ENCODE peak calls at places on chromosomes 13 and 19, in ten cellular contexts. O is psoas muscle, L is left ventricle myocardium inferior, H is mammary epithelial cell, D is pancreas, E is H1, G is fibroblast of lung, P is hepatocyte, R is stomach, F is neuronal stem cell. K is an unnamed sample. For H3K4me1, the result is how much of the 10 kb centered on the place peaks cover.

GRCh38 chr13:22175211-22175610 is 504.3 kb downstream of the FGF9 start:
- DNase-seq in O (no peak), R (no peak), G (no peak), F (no peak), E (no peak), H (no peak), P (no peak), L (no peak), D (no peak), K (no peak)

GRCh38 chr19:28960986-28961705 is 251.8 kb downstream of the UQCRFS1 start:
- DNase-seq in O (no peak), R (no peak), H (peak), D (no peak), L (no peak), F (no peak), G (peak), P (no peak), E (no peak), K (no peak)

GRCh38 chr19:10271543-10272086 is 695 bp downstream of the ICAM1 start:
- DNase-seq in H (no peak), L (no peak), F (no peak), O (no peak), P (no peak), R (no peak), G (no peak), E (no peak), D (no peak), K (no peak)

GRCh38 chr13:43934273-43934672 is 54.6 kb downstream of the LACC1 start:
- DNase-seq in D (no peak), P (no peak), R (no peak), O (no peak), F (no peak), G (peak), L (no peak), E (no peak), H (peak), K (no peak)

GRCh38 chr13:29810145-29810742 is 40.2 kb downstream of the UBL3 start:
- DNase-seq in H (no peak), P (no peak), R (no peak), L (no peak), G (peak), D (no peak), F (no peak), O (no peak), E (no peak), K (no peak)

GRCh38 chr19:4278460-4278901 is 585 bp upstream of the SHD start:
- DNase-seq in F (no peak), E (no peak), G (no peak), R (no peak), O (no peak), D (no peak), L (no peak), H (no peak), P (no peak), K (no peak)

GRCh38 chr13:83919775-83920174 is 37.5 kb upstream of the SLITRK1 start:
- DNase-seq in O (no peak), H (no peak), L (no peak), R (no peak), P (no peak), G (no peak), E (no peak), F (no peak), D (no peak), K (no peak)

GRCh38 chr19:39052846-39053245 is 20.5 kb upstream of the FBXO27 start:
- DNase-seq in P (no peak), L (no peak), O (no peak), G (no peak), F (no peak), H (no peak), E (no peak), D (no peak), R (no peak), K (no peak)

GRCh38 chr13:73984949-73985691 is 149.1 kb downstream of the KLF12 start:
- DNase-seq in E (no peak), F (no peak), P (no peak), O (no peak), R (no peak), G (no peak), H (no peak), L (peak), D (no peak), K (peak)

GRCh38 chr13:103067751-103068563 is 1.7 kb upstream of the SLC10A2 start:
- DNase-seq in E (peak), L (no peak), P (peak), G (no peak), F (no peak), H (peak), O (no peak), R (no peak), D (no peak), K (no peak)

GRCh38 chr19:18437481-18438330 is at the start of gene ISYNA1:
- DNase-seq in E (peak), R (peak), L (peak), P (peak), G (peak), F (peak), D (peak), O (peak), H (no peak), K (peak)

GRCh38 chr19:10122066-10122465 is 2.4 kb upstream of the EIF3G start:
- DNase-seq in H (no peak), R (no peak), F (no peak), E (no peak), P (no peak), O (no peak), L (no peak), D (no peak), G (peak), K (no peak)

GRCh38 chr13:32881792-32882175 is 134.4 kb upstream of the KL start:
- DNase-seq in P (no peak), L (no peak), H (peak), O (no peak), G (no peak), D (no peak), E (no peak), R (no peak), F (no peak), K (no peak)

GRCh38 chr13:85286081-85286480 is 513.1 kb downstream of the SLITRK6 start:
- DNase-seq in F (no peak), P (no peak), L (no peak), H (no peak), D (no peak), G (peak), O (no peak), E (no peak), R (no peak), K (no peak)
- H3K4me1 ChIP-seq in F (under half), P (under half), L (under half), H (under half), D (under half), G (under half), O (under half), E (under half), R (under half), K (under half)

DNA sequence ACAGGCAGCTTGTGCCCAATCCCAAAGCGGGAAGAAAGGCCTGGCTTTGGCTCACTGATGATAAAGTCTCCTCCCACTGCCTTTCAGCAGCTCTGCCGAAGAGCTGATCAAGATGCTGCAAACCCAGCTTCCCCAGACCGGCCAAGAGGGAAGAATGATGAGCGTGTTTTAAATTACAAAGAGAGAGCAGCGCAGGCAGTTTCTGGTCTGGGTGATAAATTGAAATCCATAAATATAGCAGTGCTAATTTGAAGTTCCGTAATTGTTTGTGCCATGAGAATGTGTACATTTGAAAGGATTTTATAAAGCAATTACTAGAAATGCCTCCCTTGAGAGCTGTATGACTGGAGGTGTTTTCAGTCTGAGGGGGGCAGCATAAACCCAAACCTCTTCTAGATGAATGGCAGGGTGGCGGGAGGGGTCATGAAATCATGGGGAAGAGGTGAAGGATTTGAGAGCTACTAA is 171.8 kb downstream of the STK24 start:
- DNase-seq in P (peak), R (no peak), D (no peak), F (peak), H (no peak), O (no peak), E (no peak), L (no peak), G (peak), K (no peak)
- H3K27ac ChIP-seq in P (no peak), R (peak), D (peak), F (no peak), H (no peak), O (no peak), E (no peak), L (no peak), G (no peak), K (no peak)

GRCh38 chr19:35303357-35303915 is 11.5 kb downstream of the MAG start:
- DNase-seq in D (no peak), F (no peak), H (no peak), O (no peak), P (no peak), E (no peak), G (no peak), L (no peak), R (no peak), K (no peak)

GRCh38 chr19:35302446-35302845 is 10.5 kb downstream of the MAG start:
- DNase-seq in R (no peak), O (no peak), E (no peak), G (no peak), F (no peak), H (no peak), L (no peak), P (no peak), D (no peak), K (no peak)

GRCh38 chr19:35304036-35304435 is 12.1 kb downstream of the MAG start:
- DNase-seq in P (no peak), E (no peak), L (no peak), O (no peak), R (no peak), G (no peak), D (no peak), F (no peak), H (no peak), K (no peak)

GRCh38 chr19:35306473-35307246 is 14.7 kb downstream of the MAG start:
- DNase-seq in P (no peak), F (no peak), E (no peak), H (no peak), D (no peak), R (no peak), G (no peak), O (no peak), L (no peak), K (no peak)

GRCh38 chr19:35305181-35305580 is 13.2 kb downstream of the MAG start:
- DNase-seq in H (no peak), R (no peak), L (no peak), G (no peak), E (no peak), D (no peak), P (no peak), O (no peak), F (no peak), K (no peak)
- H3K4me1 ChIP-seq in H (under half), R (under half), L (under half), G (under half), E (under half), D (under half), P (under half), O (under half), F (under half), K (under half)

GRCh38 chr19:16736709-16737108 is 17.1 kb downstream of the NWD1 start:
- DNase-seq in D (no peak), E (no peak), P (no peak), R (no peak), G (peak), F (no peak), H (no peak), L (no peak), O (no peak), K (no peak)
- H3K27ac ChIP-seq in D (no peak), E (no peak), P (no peak), R (no peak), G (no peak), F (no peak), H (no peak), L (no peak), O (no peak), K (no peak)

GRCh38 chr13:41460930-41461329 is 3.6 kb downstream of the RGCC start:
- DNase-seq in P (no peak), L (no peak), O (no peak), D (no peak), G (no peak), F (no peak), H (no peak), R (no peak), E (no peak), K (no peak)

GRCh38 chr13:41459754-41460111 is 2.4 kb downstream of the RGCC start:
- DNase-seq in E (no peak), H (no peak), L (no peak), P (no peak), F (no peak), G (no peak), R (no peak), O (no peak), D (no peak), K (no peak)

GRCh38 chr13:41462427-41462826 is 5.1 kb downstream of the RGCC start:
- DNase-seq in G (no peak), L (no peak), E (no peak), P (no peak), O (no peak), R (no peak), F (no peak), H (no peak), D (no peak), K (no peak)

GRCh38 chr13:41463823-41464602 is 6.7 kb downstream of the RGCC start:
- DNase-seq in R (no peak), E (no peak), P (no peak), L (no peak), D (no peak), O (no peak), G (no peak), F (no peak), H (no peak), K (no peak)

DNA sequence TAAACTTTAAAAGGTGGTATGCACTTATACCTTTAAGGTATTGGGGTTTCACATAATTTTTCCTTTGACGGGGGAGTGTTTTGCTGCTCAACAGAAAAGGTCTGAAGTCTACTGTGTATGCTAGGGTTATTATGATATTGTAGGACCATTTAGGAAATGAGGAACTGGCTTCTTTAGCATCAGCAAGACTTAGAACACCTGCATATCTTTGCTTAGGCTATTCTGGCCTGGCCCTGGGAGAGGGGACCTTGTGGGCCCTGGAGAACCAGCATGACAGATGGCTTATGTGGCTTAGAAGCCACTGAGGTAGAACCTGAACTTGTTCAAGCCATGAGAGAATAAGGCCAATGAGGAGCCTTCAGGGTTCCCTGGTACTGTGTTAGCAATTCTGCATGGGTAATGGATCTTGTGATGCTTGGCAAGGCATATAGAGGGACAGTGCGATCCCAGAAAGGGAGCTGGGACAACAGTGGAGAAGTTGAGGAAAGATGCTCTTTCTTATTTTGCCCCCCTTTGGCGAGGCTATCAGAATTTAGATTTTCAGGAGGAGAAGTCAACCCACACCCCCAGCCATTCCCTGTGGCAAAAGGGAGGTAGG is 4.3 kb downstream of the RGCC start:
- DNase-seq in H (no peak), F (no peak), R (no peak), O (no peak), L (no peak), P (no peak), E (no peak), G (no peak), D (no peak), K (no peak)
- H3K4me1 ChIP-seq in H (under half), F (under half), R (half or more), O (under half), L (half or more), P (under half), E (under half), G (under half), D (under half), K (under half)

GRCh38 chr19:47730521-47730889 is 14.8 kb upstream of the NOP53 start:
- DNase-seq in P (no peak), E (no peak), L (no peak), F (no peak), R (no peak), H (no peak), O (no peak), D (no peak), G (no peak), K (no peak)

GRCh38 chr19:47730910-47731309 is 14.4 kb upstream of the NOP53 start:
- DNase-seq in D (no peak), G (no peak), H (no peak), P (no peak), F (no peak), E (no peak), L (no peak), O (no peak), R (no peak), K (no peak)

GRCh38 chr19:47726467-47726866 is 13.2 kb downstream of the EHD2 start:
- DNase-seq in R (no peak), O (no peak), P (no peak), E (no peak), L (no peak), H (no peak), F (no peak), D (no peak), G (peak), K (no peak)

GRCh38 chr19:47729799-47730520 is 15.4 kb upstream of the NOP53 start:
- DNase-seq in E (peak), D (peak), O (peak), F (no peak), P (peak), L (peak), G (peak), R (peak), H (peak), K (peak)

GRCh38 chr19:47729468-47729798 is 15.9 kb upstream of the NOP53 start:
- DNase-seq in E (peak), D (peak), F (no peak), O (peak), R (peak), L (peak), H (peak), P (peak), G (peak), K (peak)
- H3K27ac ChIP-seq in E (no peak), D (peak), F (no peak), O (peak), R (peak), L (peak), H (peak), P (peak), G (peak), K (peak)

K was measured in upper lobe of right lung.